ENCODE peak calls at places on chromosomes 12 and 14, in eight cellular contexts. B is head of caudate nucleus; Z is ELR; U is activated naive CD4-positive, alpha-beta T cell treated with anti-CD3 and anti-CD28 coated beads for 36 hours; H is DMS153; E is HL-60; L is pancreas; I is activated T-helper 1 cell treated with Interleukin-2 at 50 U/mL for 16 hours. Q is an unnamed sample.

GRCh38 chr12:89244536-89244935 is 107.8 kb downstream of the DUSP6 start:
- DNase-seq in B (no peak), Z (peak), U (peak), H (no peak), E (no peak), L (no peak), I (no peak), Q (peak)

GRCh38 chr14:31261859-31262739 is 54.5 kb upstream of the HECTD1 start:
- DNase-seq in B (no peak), Z (peak), U (no peak), H (peak), E (peak), L (peak), I (no peak), Q (peak)

GRCh38 chr12:69096669-69097364 is 142.6 kb upstream of the CPSF6 start:
- DNase-seq in B (no peak), Z (peak), U (peak), H (no peak), E (no peak), L (no peak), I (no peak), Q (peak)

GRCh38 chr14:101817511-101818001 is 56.0 kb downstream of the PPP2R5C start:
- DNase-seq in B (no peak), Z (no peak), U (peak), H (no peak), E (no peak), L (no peak), I (no peak), Q (no peak)

GRCh38 chr12:57766464-57767311 is at the start of gene CYP27B1:
- DNase-seq in B (no peak), Z (peak), U (no peak), H (no peak), E (no peak), L (peak), I (no peak), Q (peak)

GRCh38 chr12:54386781-54387467 is 2.4 kb upstream of the ZNF385A start:
- DNase-seq in B (no peak), Z (no peak), U (no peak), H (no peak), E (no peak), L (no peak), I (no peak), Q (no peak)

GRCh38 chr14:77320238-77320935 is at the start of gene POMT2:
- DNase-seq in B (peak), Z (peak), U (peak), H (peak), E (peak), L (peak), I (peak), Q (peak)

GRCh38 chr12:95218852-95219171 is 1.2 kb downstream of the VEZT start:
- DNase-seq in B (no peak), Z (peak), U (peak), H (no peak), E (no peak), L (peak), I (no peak), Q (no peak)

GRCh38 chr14:92652413-92653151 is 95.8 kb downstream of the LGMN start:
- DNase-seq in B (no peak), Z (no peak), U (peak), H (no peak), E (no peak), L (no peak), I (no peak), Q (no peak)

GRCh38 chr12:108403952-108404351 is 64.8 kb upstream of the CMKLR1 start:
- DNase-seq in B (no peak), Z (no peak), U (no peak), H (no peak), E (no peak), L (no peak), I (no peak), Q (no peak)

GRCh38 chr12:92403210-92404175 is 257.8 kb upstream of the BTG1 start:
- DNase-seq in B (no peak), Z (no peak), U (peak), H (no peak), E (no peak), L (no peak), I (peak), Q (no peak)